ENCODE peak calls at places on chromosomes 11 and 22, in eight cellular contexts. One of them, this sample, is unnamed.

GRCh38 chr11:64074239-64074638 is 38.5 kb downstream of the FLRT1 start:
- DNase-seq in epithelial cell of esophagus: peak; percentile 54
- DNase-seq in progenitor cell of endocrine pancreas: no peak
- DNase-seq in cardiac fibroblast: peak; percentile 50
- DNase-seq in ovary: no peak
- DNase-seq in prostate gland: no peak
- DNase-seq in A549: no peak
- DNase-seq in body of pancreas: no peak
- DNase-seq in this sample: no peak

GRCh38 chr11:69130586-69131566 is 24.9 kb upstream of the SMIM38 start:
- DNase-seq in epithelial cell of esophagus: no peak
- DNase-seq in body of pancreas: peak; percentile 47
- DNase-seq in ovary: no peak
- DNase-seq in cardiac fibroblast: no peak
- DNase-seq in A549: no peak
- DNase-seq in progenitor cell of endocrine pancreas: no peak
- DNase-seq in prostate gland: no peak
- DNase-seq in this sample: no peak

GRCh38 chr11:63573881-63574855 is 11.0 kb upstream of the PLAAT2 start:
- DNase-seq in A549: no peak
- DNase-seq in epithelial cell of esophagus: no peak
- DNase-seq in cardiac fibroblast: peak; percentile 93
- DNase-seq in progenitor cell of endocrine pancreas: no peak
- DNase-seq in prostate gland: peak; percentile 67
- DNase-seq in body of pancreas: peak; percentile 22
- DNase-seq in ovary: peak; percentile 62
- DNase-seq in this sample: peak; percentile 80

GRCh38 chr22:37088108-37088605 is 21.4 kb downstream of the TMPRSS6 start:
- DNase-seq in body of pancreas: no peak
- DNase-seq in ovary: no peak
- DNase-seq in prostate gland: no peak
- DNase-seq in epithelial cell of esophagus: peak; percentile 60
- DNase-seq in A549: peak; percentile 21
- DNase-seq in cardiac fibroblast: no peak
- DNase-seq in progenitor cell of endocrine pancreas: no peak
- DNase-seq in this sample: no peak

GRCh38 chr22:38506118-38506962 is at the start of gene DDX17:
- DNase-seq in progenitor cell of endocrine pancreas: peak; percentile 85
- DNase-seq in ovary: peak; percentile 96
- DNase-seq in cardiac fibroblast: peak; percentile 96
- DNase-seq in body of pancreas: peak; percentile 96
- DNase-seq in A549: peak; percentile 85
- DNase-seq in epithelial cell of esophagus: peak; percentile 93
- DNase-seq in prostate gland: peak; percentile 96
- DNase-seq in this sample: peak; percentile 97

GRCh38 chr22:47445212-47445611 is 682.8 kb downstream of the TBC1D22A start:
- DNase-seq in prostate gland: no peak
- DNase-seq in epithelial cell of esophagus: no peak
- DNase-seq in body of pancreas: no peak
- DNase-seq in cardiac fibroblast: no peak
- DNase-seq in A549: no peak
- DNase-seq in ovary: no peak
- DNase-seq in progenitor cell of endocrine pancreas: no peak
- DNase-seq in this sample: no peak

GRCh38 chr22:34814260-34814659 is 251.7 kb upstream of the ISX start:
- DNase-seq in ovary: no peak
- DNase-seq in body of pancreas: no peak
- DNase-seq in prostate gland: no peak
- DNase-seq in progenitor cell of endocrine pancreas: no peak
- DNase-seq in A549: no peak
- DNase-seq in cardiac fibroblast: no peak
- DNase-seq in epithelial cell of esophagus: no peak
- DNase-seq in this sample: peak; percentile 10

GRCh38 chr11:126469308-126469707 is 113.8 kb downstream of the ST3GAL4 start:
- DNase-seq in epithelial cell of esophagus: no peak
- DNase-seq in body of pancreas: no peak
- DNase-seq in A549: no peak
- DNase-seq in prostate gland: no peak
- DNase-seq in cardiac fibroblast: no peak
- DNase-seq in ovary: no peak
- DNase-seq in progenitor cell of endocrine pancreas: no peak
- DNase-seq in this sample: no peak

GRCh38 chr11:30774451-30774850 is 188.3 kb upstream of the MPPED2 start:
- DNase-seq in ovary: no peak
- DNase-seq in body of pancreas: no peak
- DNase-seq in A549: no peak
- DNase-seq in epithelial cell of esophagus: no peak
- DNase-seq in cardiac fibroblast: no peak
- DNase-seq in prostate gland: no peak
- DNase-seq in progenitor cell of endocrine pancreas: no peak
- DNase-seq in this sample: no peak

GRCh38 chr11:70063555-70063954 is 14.6 kb upstream of the ANO1 start:
- DNase-seq in A549: no peak
- DNase-seq in progenitor cell of endocrine pancreas: no peak
- DNase-seq in cardiac fibroblast: no peak
- DNase-seq in body of pancreas: no peak
- DNase-seq in ovary: no peak
- DNase-seq in epithelial cell of esophagus: peak; percentile 88
- DNase-seq in prostate gland: peak; percentile 60
- DNase-seq in this sample: no peak

GRCh38 chr11:1879342-1879940 is 12.3 kb downstream of the PRR33 start:
- DNase-seq in A549: no peak
- DNase-seq in progenitor cell of endocrine pancreas: no peak
- DNase-seq in cardiac fibroblast: no peak
- DNase-seq in body of pancreas: no peak
- DNase-seq in epithelial cell of esophagus: no peak
- DNase-seq in prostate gland: no peak
- DNase-seq in ovary: peak; percentile 13
- DNase-seq in this sample: no peak

GRCh38 chr11:102111011-102111786 is 952 bp downstream of the YAP1 start:
- DNase-seq in body of pancreas: peak; percentile 80
- DNase-seq in progenitor cell of endocrine pancreas: peak; percentile 85
- DNase-seq in A549: peak; percentile 69
- DNase-seq in ovary: peak; percentile 89
- DNase-seq in epithelial cell of esophagus: peak; percentile 80
- DNase-seq in prostate gland: peak; percentile 76
- DNase-seq in cardiac fibroblast: peak; percentile 95
- DNase-seq in this sample: peak; percentile 88

GRCh38 chr11:112302226-112302868 is 41.7 kb upstream of the PLET1 start:
- DNase-seq in body of pancreas: no peak
- DNase-seq in epithelial cell of esophagus: no peak
- DNase-seq in A549: no peak
- DNase-seq in ovary: no peak
- DNase-seq in cardiac fibroblast: peak; percentile 29
- DNase-seq in progenitor cell of endocrine pancreas: no peak
- DNase-seq in prostate gland: no peak
- DNase-seq in this sample: peak; percentile 25

GRCh38 chr11:74278721-74279148 is 32.7 kb downstream of the P4HA3 start:
- DNase-seq in epithelial cell of esophagus: peak; percentile 70
- DNase-seq in A549: peak; percentile 68
- DNase-seq in cardiac fibroblast: peak; percentile 98
- DNase-seq in prostate gland: no peak
- DNase-seq in body of pancreas: peak; percentile 50
- DNase-seq in ovary: peak; percentile 81
- DNase-seq in progenitor cell of endocrine pancreas: no peak
- DNase-seq in this sample: peak; percentile 100

GRCh38 chr22:49278357-49278756 is 549.3 kb downstream of the BRD1 start:
- DNase-seq in body of pancreas: no peak
- DNase-seq in ovary: no peak
- DNase-seq in cardiac fibroblast: no peak
- DNase-seq in A549: no peak
- DNase-seq in epithelial cell of esophagus: no peak
- DNase-seq in prostate gland: no peak
- DNase-seq in progenitor cell of endocrine pancreas: no peak
- DNase-seq in this sample: no peak

GRCh38 chr11:73158356-73159051 is 16.4 kb upstream of the FCHSD2 start:
- DNase-seq in ovary: no peak
- DNase-seq in progenitor cell of endocrine pancreas: no peak
- DNase-seq in A549: no peak
- DNase-seq in epithelial cell of esophagus: no peak
- DNase-seq in body of pancreas: no peak
- DNase-seq in prostate gland: no peak
- DNase-seq in cardiac fibroblast: peak; percentile 83
- DNase-seq in this sample: no peak

GRCh38 chr11:113162590-113162961 is 151.8 kb upstream of the TTC12 start:
- DNase-seq in prostate gland: no peak
- DNase-seq in ovary: peak; percentile 56
- DNase-seq in cardiac fibroblast: peak; percentile 37
- DNase-seq in epithelial cell of esophagus: no peak
- DNase-seq in A549: no peak
- DNase-seq in body of pancreas: no peak
- DNase-seq in progenitor cell of endocrine pancreas: no peak
- DNase-seq in this sample: peak; percentile 20

GRCh38 chr22:50443202-50443601 is 31.6 kb downstream of the SBF1 start:
- DNase-seq in cardiac fibroblast: no peak
- DNase-seq in progenitor cell of endocrine pancreas: no peak
- DNase-seq in prostate gland: no peak
- DNase-seq in ovary: no peak
- DNase-seq in epithelial cell of esophagus: no peak
- DNase-seq in body of pancreas: peak; percentile 9
- DNase-seq in A549: no peak
- DNase-seq in this sample: no peak

GRCh38 chr22:50444663-50445062 is 30.2 kb downstream of the SBF1 start:
- DNase-seq in ovary: peak; percentile 60
- DNase-seq in progenitor cell of endocrine pancreas: no peak
- DNase-seq in A549: no peak
- DNase-seq in cardiac fibroblast: peak; percentile 79
- DNase-seq in body of pancreas: peak; percentile 49
- DNase-seq in prostate gland: no peak
- DNase-seq in epithelial cell of esophagus: peak; percentile 24
- DNase-seq in this sample: peak; percentile 75

GRCh38 chr22:50445880-50446707 is 28.7 kb downstream of the SBF1 start:
- DNase-seq in prostate gland: no peak
- DNase-seq in progenitor cell of endocrine pancreas: no peak
- DNase-seq in body of pancreas: no peak
- DNase-seq in ovary: no peak
- DNase-seq in cardiac fibroblast: no peak
- DNase-seq in epithelial cell of esophagus: no peak
- DNase-seq in A549: no peak
- DNase-seq in this sample: no peak

GRCh38 chr22:50445071-50445879 is 29.6 kb downstream of the SBF1 start:
- DNase-seq in progenitor cell of endocrine pancreas: no peak
- DNase-seq in ovary: no peak
- DNase-seq in A549: no peak
- DNase-seq in cardiac fibroblast: no peak
- DNase-seq in prostate gland: no peak
- DNase-seq in body of pancreas: peak; percentile 17
- DNase-seq in epithelial cell of esophagus: no peak
- DNase-seq in this sample: no peak

GRCh38 chr22:50443801-50444625 is 30.8 kb downstream of the SBF1 start:
- DNase-seq in cardiac fibroblast: no peak
- DNase-seq in progenitor cell of endocrine pancreas: no peak
- DNase-seq in prostate gland: no peak
- DNase-seq in ovary: no peak
- DNase-seq in body of pancreas: peak; percentile 16
- DNase-seq in epithelial cell of esophagus: no peak
- DNase-seq in A549: no peak
- DNase-seq in this sample: no peak
- TF ChIP-seq CTCF in cardiac fibroblast: no peak
- TF ChIP-seq CTCF in progenitor cell of endocrine pancreas: no peak
- TF ChIP-seq CTCF in prostate gland: no peak
- TF ChIP-seq CTCF in ovary: no peak
- TF ChIP-seq CTCF in body of pancreas: no peak
- TF ChIP-seq CTCF in epithelial cell of esophagus: no peak
- TF ChIP-seq CTCF in A549: no peak
- TF ChIP-seq CTCF in this sample: no peak

GRCh38 chr11:124113890-124114289 is 1.4 kb upstream of the VWA5A start:
- DNase-seq in A549: no peak
- DNase-seq in ovary: no peak
- DNase-seq in prostate gland: no peak
- DNase-seq in progenitor cell of endocrine pancreas: no peak
- DNase-seq in cardiac fibroblast: peak; percentile 21
- DNase-seq in epithelial cell of esophagus: peak; percentile 51
- DNase-seq in body of pancreas: no peak
- DNase-seq in this sample: peak; percentile 40

GRCh38 chr11:124109377-124109776 is 5.9 kb upstream of the VWA5A start:
- DNase-seq in cardiac fibroblast: no peak
- DNase-seq in ovary: no peak
- DNase-seq in A549: no peak
- DNase-seq in body of pancreas: no peak
- DNase-seq in progenitor cell of endocrine pancreas: no peak
- DNase-seq in epithelial cell of esophagus: no peak
- DNase-seq in prostate gland: no peak
- DNase-seq in this sample: no peak

GRCh38 chr11:124108158-124108557 is 7.1 kb upstream of the VWA5A start:
- DNase-seq in A549: no peak
- DNase-seq in body of pancreas: peak; percentile 42
- DNase-seq in epithelial cell of esophagus: peak; percentile 47
- DNase-seq in prostate gland: no peak
- DNase-seq in ovary: no peak
- DNase-seq in progenitor cell of endocrine pancreas: no peak
- DNase-seq in cardiac fibroblast: peak; percentile 39
- DNase-seq in this sample: peak; percentile 55
- TF ChIP-seq CTCF in A549: no peak
- TF ChIP-seq CTCF in body of pancreas: no peak
- TF ChIP-seq CTCF in epithelial cell of esophagus: peak; percentile 43
- TF ChIP-seq CTCF in prostate gland: no peak
- TF ChIP-seq CTCF in ovary: no peak
- TF ChIP-seq CTCF in progenitor cell of endocrine pancreas: peak; percentile 37
- TF ChIP-seq CTCF in cardiac fibroblast: peak; percentile 49
- TF ChIP-seq CTCF in this sample: peak; percentile 47

GRCh38 chr11:16373768-16374167 is 17.4 kb upstream of the SOX6 start:
- DNase-seq in progenitor cell of endocrine pancreas: no peak
- DNase-seq in epithelial cell of esophagus: no peak
- DNase-seq in A549: no peak
- DNase-seq in cardiac fibroblast: no peak
- DNase-seq in ovary: no peak
- DNase-seq in body of pancreas: no peak
- DNase-seq in prostate gland: no peak
- DNase-seq in this sample: no peak
- TF ChIP-seq CTCF in progenitor cell of endocrine pancreas: no peak
- TF ChIP-seq CTCF in epithelial cell of esophagus: no peak
- TF ChIP-seq CTCF in A549: no peak
- TF ChIP-seq CTCF in cardiac fibroblast: no peak
- TF ChIP-seq CTCF in ovary: no peak
- TF ChIP-seq CTCF in body of pancreas: no peak
- TF ChIP-seq CTCF in prostate gland: no peak
- TF ChIP-seq CTCF in this sample: no peak

GRCh38 chr22:44737414-44738346 is 14.7 kb upstream of the ARHGAP8 start:
- DNase-seq in cardiac fibroblast: no peak
- DNase-seq in prostate gland: no peak
- DNase-seq in body of pancreas: no peak
- DNase-seq in progenitor cell of endocrine pancreas: no peak
- DNase-seq in ovary: no peak
- DNase-seq in A549: no peak
- DNase-seq in epithelial cell of esophagus: no peak
- DNase-seq in this sample: no peak

GRCh38 chr22:44736581-44737413 is 15.6 kb upstream of the ARHGAP8 start:
- DNase-seq in cardiac fibroblast: no peak
- DNase-seq in body of pancreas: no peak
- DNase-seq in prostate gland: no peak
- DNase-seq in epithelial cell of esophagus: no peak
- DNase-seq in A549: no peak
- DNase-seq in ovary: peak; percentile 41
- DNase-seq in progenitor cell of endocrine pancreas: no peak
- DNase-seq in this sample: no peak

GRCh38 chr22:44734801-44735517 is 17.4 kb upstream of the ARHGAP8 start:
- DNase-seq in A549: no peak
- DNase-seq in epithelial cell of esophagus: no peak
- DNase-seq in prostate gland: no peak
- DNase-seq in body of pancreas: no peak
- DNase-seq in progenitor cell of endocrine pancreas: no peak
- DNase-seq in cardiac fibroblast: no peak
- DNase-seq in ovary: no peak
- DNase-seq in this sample: no peak

GRCh38 chr22:44734278-44734677 is 18.1 kb upstream of the ARHGAP8 start:
- DNase-seq in ovary: no peak
- DNase-seq in body of pancreas: no peak
- DNase-seq in A549: no peak
- DNase-seq in cardiac fibroblast: no peak
- DNase-seq in prostate gland: no peak
- DNase-seq in epithelial cell of esophagus: no peak
- DNase-seq in progenitor cell of endocrine pancreas: no peak
- DNase-seq in this sample: no peak

GRCh38 chr22:44735518-44736428 is 16.6 kb upstream of the ARHGAP8 start:
- DNase-seq in cardiac fibroblast: peak; percentile 63
- DNase-seq in prostate gland: peak; percentile 60
- DNase-seq in A549: peak; percentile 52
- DNase-seq in body of pancreas: peak; percentile 86
- DNase-seq in progenitor cell of endocrine pancreas: peak; percentile 91
- DNase-seq in ovary: peak; percentile 86
- DNase-seq in epithelial cell of esophagus: peak; percentile 59
- DNase-seq in this sample: peak; percentile 24
- TF ChIP-seq CTCF in cardiac fibroblast: peak; percentile 97
- TF ChIP-seq CTCF in prostate gland: peak; percentile 96
- TF ChIP-seq CTCF in A549: peak; percentile 62
- TF ChIP-seq CTCF in body of pancreas: peak; percentile 95
- TF ChIP-seq CTCF in progenitor cell of endocrine pancreas: peak; percentile 97
- TF ChIP-seq CTCF in ovary: peak; percentile 98
- TF ChIP-seq CTCF in epithelial cell of esophagus: peak; percentile 87
- TF ChIP-seq CTCF in this sample: peak; percentile 94

This sample was measured in astrocyte of the spinal cord.